ENCODE peak calls at places on chromosomes 2 and 18, in five cellular contexts. Y is NCI-H446 treated with DMSO at 0.1 percent for 48 hours, O is NCI-H510A treated with DMSO at 0.1 percent for 48 hours, S is Calu3, N is left cardiac atrium. B is an unnamed sample.

GRCh38 chr2:200310545-200310971 is 4.1 kb downstream of the SPATS2L start:
- DNase-seq in O (no peak), S (no peak), N (no peak), Y (no peak), B (no peak)

GRCh38 chr2:45905643-45905969 is 254.1 kb downstream of the PRKCE start:
- DNase-seq in N (no peak), O (peak; percentile 79), S (no peak), Y (no peak), B (no peak)

GRCh38 chr18:31555971-31556747 is 35.5 kb upstream of the TTR start:
- DNase-seq in N (no peak), Y (peak; percentile 4), S (peak; percentile 55), O (peak; percentile 95), B (peak; percentile 48)

GRCh38 chr18:36296591-36297418 is 708 bp upstream of the FHOD3 start:
- DNase-seq in Y (peak; percentile 71), N (peak; percentile 56), O (peak; percentile 94), S (peak; percentile 83), B (peak; percentile 49)

GRCh38 chr2:234980476-234981187 is 28.8 kb downstream of the SH3BP4 start:
- DNase-seq in Y (no peak), S (no peak), O (peak; percentile 41), N (no peak), B (no peak)

GRCh38 chr2:237429761-237430160 is 15.8 kb upstream of the COL6A3 start:
- DNase-seq in Y (no peak), S (no peak), O (no peak), N (no peak), B (no peak)

GRCh38 chr2:20625491-20625919 is 25.4 kb downstream of the HS1BP3 start:
- DNase-seq in N (peak; percentile 21), S (no peak), O (peak; percentile 74), Y (no peak), B (no peak)

GRCh38 chr2:70181363-70181956 is 9.4 kb downstream of the C2orf42 start:
- DNase-seq in Y (no peak), S (no peak), O (no peak), N (no peak), B (no peak)

GRCh38 chr18:9683418-9684396 is 24.4 kb upstream of the RAB31 start:
- DNase-seq in N (no peak), O (peak; percentile 3), S (peak; percentile 75), Y (peak; percentile 28), B (peak; percentile 51)

GRCh38 chr18:35267161-35267651 is 22.8 kb downstream of the ZSCAN30 start:
- DNase-seq in S (no peak), N (peak; percentile 87), Y (peak; percentile 3), O (peak; percentile 94), B (peak; percentile 84)

GRCh38 chr2:159773426-159773825 is 24.6 kb downstream of the CD302 start:
- DNase-seq in O (no peak), S (no peak), N (no peak), Y (no peak), B (no peak)

GRCh38 chr2:128403814-128404708 is 85.4 kb upstream of the HS6ST1 start:
- DNase-seq in Y (no peak), S (no peak), N (no peak), O (no peak), B (no peak)

GRCh38 chr18:63137999-63138448 is 181.5 kb downstream of the BCL2 start:
- DNase-seq in S (no peak), N (peak; percentile 44), Y (no peak), O (no peak), B (no peak)

GRCh38 chr2:20182241-20182931 is 42.5 kb downstream of the SDC1 start:
- DNase-seq in Y (peak; percentile 24), O (no peak), S (peak; percentile 61), N (no peak), B (no peak)

GRCh38 chr2:69770193-69770702 is 28.3 kb downstream of the ANXA4 start:
- DNase-seq in O (no peak), N (peak; percentile 36), Y (no peak), S (peak; percentile 63), B (no peak)